ENCODE peak calls at places on chromosomes 13 and 19, in seven cellular contexts. One of them, this sample, is unnamed.

GRCh38 chr19:10105241-10106099 is 692 bp upstream of the PPAN start:
- DNase-seq in H1: no peak
- DNase-seq in SK-N-SH: no peak
- DNase-seq in GM12878: peak
- DNase-seq in HCT116: no peak
- DNase-seq in HepG2: no peak
- DNase-seq in K562: no peak
- DNase-seq in this sample: no peak

GRCh38 chr13:66809496-66809895 is 420.6 kb downstream of the PCDH9 start:
- DNase-seq in GM12878: no peak
- DNase-seq in HCT116: no peak
- DNase-seq in H1: no peak
- DNase-seq in HepG2: no peak
- DNase-seq in SK-N-SH: no peak
- DNase-seq in K562: no peak
- DNase-seq in this sample: no peak

GRCh38 chr13:70814684-70815083 is 706.4 kb upstream of the KLHL1 start:
- DNase-seq in SK-N-SH: no peak
- DNase-seq in HepG2: no peak
- DNase-seq in GM12878: no peak
- DNase-seq in H1: no peak
- DNase-seq in HCT116: no peak
- DNase-seq in K562: no peak
- DNase-seq in this sample: no peak

GRCh38 chr19:40613669-40614594 is 12.8 kb downstream of the LTBP4 start:
- DNase-seq in K562: peak
- DNase-seq in H1: peak
- DNase-seq in HepG2: no peak
- DNase-seq in SK-N-SH: no peak
- DNase-seq in HCT116: peak
- DNase-seq in GM12878: peak
- DNase-seq in this sample: no peak

GRCh38 chr19:53977991-53978731 is 13.3 kb upstream of the CACNG6 start:
- DNase-seq in GM12878: no peak
- DNase-seq in HCT116: peak
- DNase-seq in HepG2: no peak
- DNase-seq in K562: peak
- DNase-seq in SK-N-SH: peak
- DNase-seq in H1: peak
- DNase-seq in this sample: no peak

GRCh38 chr13:25037057-25037813 is 58.7 kb upstream of the PABPC3 start:
- DNase-seq in HCT116: peak
- DNase-seq in HepG2: peak
- DNase-seq in GM12878: no peak
- DNase-seq in SK-N-SH: peak
- DNase-seq in H1: peak
- DNase-seq in K562: peak
- DNase-seq in this sample: peak

GRCh38 chr19:53944416-53944815 is 18.3 kb upstream of the CACNG8 start:
- DNase-seq in H1: no peak
- DNase-seq in GM12878: no peak
- DNase-seq in K562: no peak
- DNase-seq in HepG2: no peak
- DNase-seq in SK-N-SH: no peak
- DNase-seq in HCT116: no peak
- DNase-seq in this sample: no peak

GRCh38 chr19:41323430-41324125 is 13.6 kb downstream of the CCDC97 start:
- DNase-seq in K562: peak
- DNase-seq in SK-N-SH: peak
- DNase-seq in HepG2: peak
- DNase-seq in HCT116: no peak
- DNase-seq in GM12878: no peak
- DNase-seq in H1: no peak
- DNase-seq in this sample: no peak

GRCh38 chr19:14733574-14733973 is 43.7 kb downstream of the ZNF333 start:
- DNase-seq in HepG2: no peak
- DNase-seq in SK-N-SH: no peak
- DNase-seq in K562: no peak
- DNase-seq in HCT116: no peak
- DNase-seq in H1: no peak
- DNase-seq in GM12878: no peak
- DNase-seq in this sample: no peak

GRCh38 chr13:109476001-109476400 is 310.4 kb downstream of the IRS2 start:
- DNase-seq in HepG2: no peak
- DNase-seq in H1: no peak
- DNase-seq in GM12878: no peak
- DNase-seq in SK-N-SH: no peak
- DNase-seq in K562: no peak
- DNase-seq in HCT116: no peak
- DNase-seq in this sample: no peak

GRCh38 chr19:46732172-46732938 is 13.5 kb upstream of the FKRP start:
- DNase-seq in HCT116: no peak
- DNase-seq in GM12878: no peak
- DNase-seq in SK-N-SH: no peak
- DNase-seq in HepG2: no peak
- DNase-seq in K562: peak
- DNase-seq in H1: no peak
- DNase-seq in this sample: no peak
- TF ChIP-seq JUND in HCT116: no peak
- TF ChIP-seq JUND in GM12878: no peak
- TF ChIP-seq JUND in SK-N-SH: no peak
- TF ChIP-seq JUND in HepG2: no peak
- TF ChIP-seq JUND in K562: no peak
- TF ChIP-seq JUND in H1: no peak
- TF ChIP-seq JUND in this sample: no peak

GRCh38 chr13:97627566-97627965 is 193.6 kb downstream of the RAP2A start:
- DNase-seq in K562: peak
- DNase-seq in GM12878: no peak
- DNase-seq in SK-N-SH: no peak
- DNase-seq in HepG2: peak
- DNase-seq in H1: no peak
- DNase-seq in HCT116: no peak
- DNase-seq in this sample: no peak
- TF ChIP-seq JUND in K562: no peak
- TF ChIP-seq JUND in GM12878: no peak
- TF ChIP-seq JUND in SK-N-SH: peak
- TF ChIP-seq JUND in HepG2: no peak
- TF ChIP-seq JUND in H1: no peak
- TF ChIP-seq JUND in HCT116: no peak
- TF ChIP-seq JUND in this sample: no peak

DNA sequence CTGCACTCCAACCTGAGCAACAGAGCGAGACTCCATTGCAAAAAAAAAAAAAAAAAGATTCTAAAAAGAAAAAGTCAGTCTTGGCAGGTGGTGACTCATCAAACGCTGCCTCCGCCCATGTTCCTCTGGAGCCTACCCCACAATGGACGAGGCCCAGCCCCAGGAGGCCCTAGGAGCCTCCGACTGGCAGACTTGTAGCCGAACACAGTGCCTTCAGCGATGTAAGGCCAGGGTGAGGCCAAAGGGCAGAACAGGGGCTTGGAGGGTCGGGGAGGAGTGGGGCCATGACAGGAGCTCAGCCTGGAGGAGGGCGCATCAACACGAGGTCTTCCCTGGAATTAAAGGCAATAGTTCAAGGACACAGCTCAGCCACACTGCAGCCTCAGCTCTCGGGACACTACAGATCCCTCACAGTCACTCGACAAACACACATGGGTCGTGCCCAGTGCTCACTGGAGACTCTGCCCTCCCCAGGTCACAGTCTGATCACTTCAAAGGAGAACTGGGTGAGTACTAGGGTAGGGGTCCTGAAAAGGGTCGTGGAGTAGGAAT is 5.1 kb downstream of the USE1 start:
- DNase-seq in SK-N-SH: no peak
- DNase-seq in GM12878: no peak
- DNase-seq in HepG2: no peak
- DNase-seq in HCT116: no peak
- DNase-seq in H1: no peak
- DNase-seq in K562: peak
- DNase-seq in this sample: no peak
- TF ChIP-seq JUND in SK-N-SH: peak
- TF ChIP-seq JUND in GM12878: no peak
- TF ChIP-seq JUND in HepG2: no peak
- TF ChIP-seq JUND in HCT116: no peak
- TF ChIP-seq JUND in H1: no peak
- TF ChIP-seq JUND in K562: peak
- TF ChIP-seq JUND in this sample: no peak

GRCh38 chr13:21216332-21216731 is 39.9 kb downstream of the MRPL57 start:
- DNase-seq in H1: no peak
- DNase-seq in SK-N-SH: no peak
- DNase-seq in GM12878: no peak
- DNase-seq in HepG2: no peak
- DNase-seq in K562: no peak
- DNase-seq in HCT116: no peak
- DNase-seq in this sample: no peak

GRCh38 chr13:21221268-21221667 is 44.8 kb downstream of the MRPL57 start:
- DNase-seq in SK-N-SH: no peak
- DNase-seq in HCT116: no peak
- DNase-seq in H1: no peak
- DNase-seq in GM12878: no peak
- DNase-seq in K562: no peak
- DNase-seq in HepG2: no peak
- DNase-seq in this sample: no peak

GRCh38 chr13:21219044-21219381 is 42.6 kb downstream of the MRPL57 start:
- DNase-seq in SK-N-SH: no peak
- DNase-seq in H1: no peak
- DNase-seq in K562: no peak
- DNase-seq in HepG2: no peak
- DNase-seq in GM12878: no peak
- DNase-seq in HCT116: no peak
- DNase-seq in this sample: no peak

DNA sequence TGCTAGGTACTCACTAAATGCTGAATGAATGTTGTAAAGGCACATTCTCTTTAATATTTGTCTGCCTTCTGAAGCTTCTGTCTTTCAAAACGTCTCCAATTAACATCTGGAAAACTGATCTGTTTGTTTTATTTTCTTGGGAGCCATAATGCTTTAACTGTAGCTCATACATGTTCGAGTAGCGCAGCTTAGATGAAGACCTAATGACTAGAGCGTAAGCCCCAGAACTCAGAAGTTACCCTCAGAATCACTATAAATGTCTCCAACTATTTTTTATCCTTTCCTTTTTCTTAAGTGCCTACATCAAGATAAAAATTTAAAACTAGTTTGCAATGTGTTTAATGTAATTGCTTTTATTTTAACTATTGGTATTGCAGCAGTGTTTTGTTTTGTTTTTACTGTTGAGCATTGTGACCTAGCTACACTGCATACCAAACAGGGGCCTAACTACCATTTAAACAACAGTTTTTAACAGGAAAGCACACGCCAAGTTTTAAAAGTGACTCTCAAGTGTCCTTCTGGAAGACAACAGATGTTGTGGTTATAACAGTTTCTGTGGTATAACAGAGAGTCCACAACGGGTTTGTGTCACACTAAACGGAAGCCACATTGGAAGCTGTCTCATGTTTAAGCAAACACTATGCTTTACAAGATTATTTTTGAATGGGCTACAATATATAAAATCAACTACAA is 42.0 kb downstream of the MRPL57 start:
- DNase-seq in H1: no peak
- DNase-seq in K562: no peak
- DNase-seq in HepG2: no peak
- DNase-seq in HCT116: no peak
- DNase-seq in GM12878: peak
- DNase-seq in SK-N-SH: no peak
- DNase-seq in this sample: no peak
- TF ChIP-seq JUND in H1: no peak
- TF ChIP-seq JUND in K562: no peak
- TF ChIP-seq JUND in HepG2: no peak
- TF ChIP-seq JUND in HCT116: no peak
- TF ChIP-seq JUND in GM12878: no peak
- TF ChIP-seq JUND in SK-N-SH: no peak
- TF ChIP-seq JUND in this sample: no peak

GRCh38 chr13:113531041-113531873 is 40.7 kb upstream of the DCUN1D2 start:
- DNase-seq in SK-N-SH: no peak
- DNase-seq in GM12878: no peak
- DNase-seq in HepG2: no peak
- DNase-seq in K562: no peak
- DNase-seq in HCT116: no peak
- DNase-seq in H1: no peak
- DNase-seq in this sample: no peak

GRCh38 chr13:113526466-113527220 is 36.1 kb upstream of the DCUN1D2 start:
- DNase-seq in GM12878: no peak
- DNase-seq in K562: no peak
- DNase-seq in HepG2: no peak
- DNase-seq in H1: no peak
- DNase-seq in SK-N-SH: no peak
- DNase-seq in HCT116: no peak
- DNase-seq in this sample: no peak

GRCh38 chr13:113528798-113529180 is 38.3 kb upstream of the DCUN1D2 start:
- DNase-seq in HCT116: no peak
- DNase-seq in HepG2: no peak
- DNase-seq in SK-N-SH: no peak
- DNase-seq in H1: no peak
- DNase-seq in GM12878: no peak
- DNase-seq in K562: no peak
- DNase-seq in this sample: no peak

GRCh38 chr13:113528101-113528797 is 37.7 kb upstream of the DCUN1D2 start:
- DNase-seq in K562: no peak
- DNase-seq in GM12878: no peak
- DNase-seq in HCT116: no peak
- DNase-seq in H1: no peak
- DNase-seq in HepG2: no peak
- DNase-seq in SK-N-SH: no peak
- DNase-seq in this sample: no peak

GRCh38 chr13:113527272-113527958 is 36.9 kb upstream of the DCUN1D2 start:
- DNase-seq in HepG2: no peak
- DNase-seq in H1: no peak
- DNase-seq in GM12878: no peak
- DNase-seq in HCT116: no peak
- DNase-seq in SK-N-SH: no peak
- DNase-seq in K562: no peak
- DNase-seq in this sample: no peak
- TF ChIP-seq JUND in HepG2: no peak
- TF ChIP-seq JUND in H1: no peak
- TF ChIP-seq JUND in GM12878: no peak
- TF ChIP-seq JUND in HCT116: no peak
- TF ChIP-seq JUND in SK-N-SH: no peak
- TF ChIP-seq JUND in K562: no peak
- TF ChIP-seq JUND in this sample: no peak

DNA sequence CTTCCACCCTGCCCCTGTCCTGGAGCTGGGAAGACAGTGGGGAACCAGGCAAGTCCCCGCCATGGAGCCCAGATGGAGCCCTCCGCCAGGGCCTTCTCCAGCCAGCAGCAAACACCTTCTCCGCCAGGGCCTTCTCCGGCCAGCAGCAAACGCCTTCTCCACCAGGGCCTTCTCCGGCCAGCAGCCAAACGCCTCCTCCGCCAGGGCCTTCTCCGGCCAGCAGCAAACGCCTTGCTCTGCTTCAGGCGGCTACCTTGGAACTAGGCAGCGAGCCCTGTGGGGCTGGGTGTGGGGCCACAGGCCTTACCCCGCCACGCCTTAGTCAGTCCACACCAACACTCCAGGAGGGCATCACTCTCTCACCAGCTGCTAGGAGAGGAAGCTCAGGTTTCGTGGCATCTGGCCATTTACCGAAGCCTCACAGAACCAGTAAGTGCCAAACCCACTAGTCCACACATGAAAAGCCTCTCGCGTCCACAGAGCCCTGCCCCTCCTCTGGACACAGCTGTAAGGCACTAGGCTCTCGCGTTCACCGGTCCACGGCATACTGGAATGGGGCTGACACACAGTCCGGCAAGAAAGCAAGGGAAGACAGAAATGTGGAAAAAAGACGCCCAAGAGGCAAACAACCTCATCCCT is 41.0 kb downstream of the MLLT1 start:
- DNase-seq in K562: no peak
- DNase-seq in GM12878: no peak
- DNase-seq in HCT116: no peak
- DNase-seq in SK-N-SH: no peak
- DNase-seq in HepG2: no peak
- DNase-seq in H1: no peak
- DNase-seq in this sample: peak
- TF ChIP-seq JUND in K562: no peak
- TF ChIP-seq JUND in GM12878: no peak
- TF ChIP-seq JUND in HCT116: no peak
- TF ChIP-seq JUND in SK-N-SH: no peak
- TF ChIP-seq JUND in HepG2: no peak
- TF ChIP-seq JUND in H1: no peak
- TF ChIP-seq JUND in this sample: no peak